ENCODE peak calls at places on chromosomes 6 and 20, in four cellular contexts. H is NCI-H1105; G is stimulated activated CD8-positive, alpha-beta memory T cell treated with anti-CD3 and anti-CD28 coated beads, Interleukin-15, amount 100 ng/mL, for 4 hours; N is T-helper 2 cell. D is an unnamed sample.

GRCh38 chr6:168908166-168908565 is 345.5 kb downstream of the THBS2 start:
- DNase-seq in G (no peak), H (no peak), N (no peak), D (no peak)

GRCh38 chr6:5179917-5180316 is 80.8 kb downstream of the LYRM4 start:
- DNase-seq in G (no peak), H (no peak), N (peak), D (no peak)

GRCh38 chr6:107244742-107245470 is 129.6 kb upstream of the BEND3 start:
- DNase-seq in N (no peak), G (no peak), H (no peak), D (no peak)

GRCh38 chr6:52537001-52537753 is 39.7 kb downstream of the TRAM2 start:
- DNase-seq in G (no peak), N (peak), H (no peak), D (no peak)

GRCh38 chr6:134844120-134844519 is 105.8 kb downstream of the ALDH8A1 start:
- DNase-seq in H (no peak), G (no peak), N (no peak), D (no peak)

GRCh38 chr20:16666272-16666671 is 63.6 kb upstream of the SNRPB2 start:
- DNase-seq in N (peak), G (no peak), H (no peak), D (peak)

GRCh38 chr6:158184598-158184997 is 16.4 kb downstream of the GTF2H5 start:
- DNase-seq in N (no peak), H (no peak), G (no peak), D (no peak)

GRCh38 chr6:5335020-5335419 is 73.7 kb downstream of the FARS2 start:
- DNase-seq in H (no peak), N (no peak), G (no peak), D (no peak)

D was measured in iPS-NIHi11.